ENCODE peak calls at places on chromosome 12, in five cellular contexts. S, T, K, N and J are unnamed samples.

GRCh38 chr12:99960312-99960711 is 24.4 kb downstream of the ANKS1B start:
- DNase-seq in S (no peak), T (peak), K (no peak), N (no peak), J (no peak)

GRCh38 chr12:2354151-2354991 is 301.6 kb downstream of the CACNA1C start:
- DNase-seq in S (no peak), T (no peak), K (no peak), N (no peak), J (no peak)

GRCh38 chr12:14954269-14954668 is 7.1 kb downstream of the ARHGDIB start:
- DNase-seq in S (no peak), T (no peak), K (no peak), N (no peak), J (no peak)

GRCh38 chr12:106126441-106127288 is 12.1 kb downstream of the NUAK1 start:
- DNase-seq in S (peak), T (peak), K (no peak), N (no peak), J (no peak)

GRCh38 chr12:2198088-2198501 is 145.3 kb downstream of the CACNA1C start:
- DNase-seq in S (peak), T (no peak), K (no peak), N (no peak), J (no peak)

GRCh38 chr12:121804417-121805111 is 755 bp downstream of the SETD1B start:
- DNase-seq in S (peak), T (peak), K (peak), N (no peak), J (no peak)

GRCh38 chr12:55937956-55938355 is 7.0 kb downstream of the DGKA start:
- DNase-seq in S (peak), T (peak), K (no peak), N (no peak), J (no peak)

GRCh38 chr12:100688451-100688864 is 106.1 kb upstream of the ANO4 start:
- DNase-seq in S (peak), T (no peak), K (no peak), N (no peak), J (no peak)

GRCh38 chr12:10364839-10365681 is 24.8 kb downstream of the KLRK1 start:
- DNase-seq in S (peak), T (peak), K (peak), N (no peak), J (no peak)

GRCh38 chr12:13209279-13210021 is 12.9 kb downstream of the EMP1 start:
- DNase-seq in S (peak), T (no peak), K (no peak), N (no peak), J (no peak)

DNA sequence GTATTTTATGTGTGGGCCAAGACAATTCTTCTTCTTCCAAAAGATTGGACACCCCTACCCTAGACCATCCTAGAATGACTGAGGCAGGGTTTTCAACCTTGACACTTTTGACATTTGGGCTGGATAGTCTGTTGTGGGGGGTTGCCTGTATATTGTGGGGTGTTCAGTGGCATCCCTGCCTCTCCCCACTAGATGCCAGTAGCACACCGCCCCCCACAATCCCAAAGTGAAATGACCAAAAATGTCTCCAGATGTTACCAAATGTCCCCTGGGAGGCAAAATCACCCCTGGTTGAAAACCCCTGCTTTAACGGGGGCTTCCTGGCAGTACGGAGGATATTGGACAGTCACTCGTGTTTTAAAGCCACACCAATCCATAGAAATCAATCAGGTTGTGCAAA is 219.6 kb downstream of the PHETA1 start:
- DNase-seq in S (no peak), T (no peak), K (no peak), N (no peak), J (no peak)
- TF ChIP-seq CTCF in S (no peak), T (peak), K (no peak), N (no peak), J (no peak)

GRCh38 chr12:3628629-3629028 is 124.3 kb downstream of the CRACR2A start:
- DNase-seq in S (no peak), T (no peak), K (no peak), N (no peak), J (no peak)
- TF ChIP-seq CTCF in S (no peak), T (no peak), K (no peak), N (no peak), J (no peak)

DNA sequence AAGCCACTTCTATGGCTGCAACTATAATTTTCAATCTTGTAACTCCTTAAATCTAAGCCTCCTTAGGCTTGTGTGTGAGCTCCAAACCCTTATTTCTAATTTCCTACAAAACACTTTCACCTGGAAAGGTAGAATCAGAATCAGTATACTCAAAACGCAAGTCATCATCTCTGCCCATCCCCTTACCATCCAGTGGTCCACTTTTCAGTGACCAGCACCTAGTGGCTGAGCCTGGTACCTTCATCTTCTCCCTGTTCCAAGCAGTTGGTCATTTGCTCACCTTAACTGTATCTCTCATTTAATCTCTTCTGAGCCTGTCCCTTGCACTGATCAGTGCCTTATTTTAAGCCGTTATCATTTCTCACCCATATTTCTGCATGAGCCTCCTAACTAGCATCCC is 107.9 kb downstream of the PPM1H start:
- DNase-seq in S (no peak), T (peak), K (no peak), N (no peak), J (no peak)
- TF ChIP-seq CTCF in S (peak), T (peak), K (no peak), N (no peak), J (no peak)

DNA sequence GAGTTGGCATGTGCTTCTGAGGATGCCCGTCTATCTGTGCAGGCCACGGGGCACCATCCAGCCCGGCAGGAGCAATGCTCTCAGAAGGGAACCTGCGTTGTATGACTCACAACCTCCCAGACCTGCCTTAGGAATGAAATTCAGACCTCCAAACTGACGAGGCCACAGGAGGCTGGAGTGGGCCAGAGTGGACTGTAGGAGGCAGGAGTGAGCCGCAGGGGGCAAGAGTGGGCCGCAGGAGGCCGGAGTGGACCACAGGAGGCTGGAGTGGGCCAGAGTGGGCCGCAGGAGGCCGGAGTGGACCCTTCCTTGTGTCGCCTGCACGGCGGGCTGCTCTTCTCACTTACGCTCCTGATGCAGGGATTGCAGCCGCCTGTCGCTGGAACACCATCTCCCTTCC is 11.1 kb upstream of the FBRSL1 start:
- DNase-seq in S (no peak), T (peak), K (no peak), N (no peak), J (no peak)
- TF ChIP-seq CTCF in S (no peak), T (peak), K (no peak), N (no peak), J (no peak)

GRCh38 chr12:113134521-113134951 is 1.0 kb downstream of the RASAL1 start:
- DNase-seq in S (no peak), T (no peak), K (no peak), N (no peak), J (no peak)

GRCh38 chr12:113136128-113136989 is 798 bp upstream of the RASAL1 start:
- DNase-seq in S (no peak), T (no peak), K (peak), N (no peak), J (no peak)

GRCh38 chr12:113133036-113133435 is 2.5 kb downstream of the RASAL1 start:
- DNase-seq in S (no peak), T (no peak), K (no peak), N (no peak), J (no peak)

GRCh38 chr12:113136990-113137511 is 1.5 kb upstream of the RASAL1 start:
- DNase-seq in S (no peak), T (no peak), K (peak), N (no peak), J (no peak)

DNA sequence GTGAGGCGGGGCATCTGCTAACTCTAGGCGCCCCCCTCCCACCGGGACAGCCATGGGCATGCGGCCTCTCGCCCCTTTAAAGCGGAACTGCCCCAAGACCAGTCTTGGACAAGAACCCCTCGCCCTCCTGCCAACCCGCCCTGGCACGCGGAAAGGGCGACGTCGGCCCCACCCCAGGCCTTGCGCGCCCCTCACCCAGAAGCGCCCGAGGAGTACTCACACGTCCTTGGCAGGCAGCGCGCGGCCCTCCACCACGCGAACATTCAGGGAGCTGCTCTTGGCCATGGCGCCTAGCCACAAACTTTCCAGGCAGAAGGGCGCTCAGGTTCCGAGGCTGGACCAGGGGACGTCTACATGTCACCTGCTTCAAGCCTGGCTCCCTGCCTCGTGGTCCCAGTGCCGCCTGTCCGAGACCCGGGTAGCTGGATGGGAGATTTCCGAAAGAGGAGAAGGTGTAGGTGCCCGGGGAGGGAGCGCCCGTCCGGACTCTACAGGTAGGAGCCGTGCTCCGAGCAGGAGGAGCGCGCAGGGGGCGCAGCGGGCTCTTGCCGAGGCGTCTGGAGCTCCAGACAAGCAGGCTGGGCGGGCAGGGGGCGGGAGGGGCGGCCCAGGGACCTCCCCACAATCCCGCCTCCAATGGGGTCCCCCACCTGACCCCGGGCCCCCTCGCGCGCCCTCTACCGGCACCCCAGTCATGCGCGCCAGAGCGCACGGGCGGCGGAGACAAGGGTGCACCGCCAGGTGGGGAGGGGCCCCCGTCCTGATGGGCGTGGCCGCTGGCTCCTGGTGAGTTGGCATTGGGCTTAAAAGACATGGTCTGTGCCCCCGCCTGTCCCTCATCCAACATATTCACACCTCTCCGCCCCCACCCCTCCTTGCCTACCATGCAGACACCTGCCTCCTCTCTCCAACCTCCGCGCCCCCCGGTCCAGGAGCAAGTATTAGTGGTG is at the start of gene RASAL1:
- DNase-seq in S (peak), T (peak), K (peak), N (no peak), J (no peak)
- TF ChIP-seq CTCF in S (no peak), T (peak), K (peak), N (peak), J (no peak)

DNA sequence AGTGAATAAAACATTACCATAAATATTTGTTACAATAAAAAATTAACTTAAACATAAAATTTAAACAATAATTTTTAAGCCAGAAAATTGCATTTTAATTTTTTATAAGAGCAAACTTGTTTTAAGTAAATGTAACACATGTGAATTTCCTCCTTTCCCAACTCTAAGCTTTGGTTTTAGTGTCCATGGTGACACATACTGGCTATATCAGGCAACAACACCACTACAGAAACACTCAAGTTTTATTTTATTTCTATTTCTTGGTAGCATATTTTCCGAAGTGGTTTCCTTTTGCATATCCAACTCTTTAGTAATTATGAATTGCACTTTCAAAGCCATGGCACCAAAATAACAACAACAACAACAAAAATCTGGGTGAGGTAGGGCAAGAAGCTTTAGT is 2.2 kb downstream of the NELL2 start:
- DNase-seq in S (peak), T (peak), K (no peak), N (no peak), J (no peak)
- TF ChIP-seq CTCF in S (peak), T (peak), K (peak), N (peak), J (no peak)

GRCh38 chr12:54066408-54066807 is 12.8 kb downstream of the HOXC4 start:
- DNase-seq in S (no peak), T (no peak), K (no peak), N (no peak), J (no peak)
- TF ChIP-seq CTCF in S (no peak), T (no peak), K (no peak), N (no peak), J (no peak)

GRCh38 chr12:96327346-96327745 is 72.9 kb downstream of the CDK17 start:
- DNase-seq in S (no peak), T (no peak), K (peak), N (no peak), J (no peak)

GRCh38 chr12:96329545-96329944 is 70.7 kb downstream of the CDK17 start:
- DNase-seq in S (no peak), T (no peak), K (no peak), N (no peak), J (no peak)

GRCh38 chr12:96329018-96329417 is 71.2 kb downstream of the CDK17 start:
- DNase-seq in S (no peak), T (no peak), K (no peak), N (no peak), J (no peak)

GRCh38 chr12:96327889-96328288 is 72.3 kb downstream of the CDK17 start:
- DNase-seq in S (peak), T (no peak), K (no peak), N (no peak), J (no peak)

GRCh38 chr12:96326628-96327227 is 73.5 kb downstream of the CDK17 start:
- DNase-seq in S (no peak), T (no peak), K (no peak), N (no peak), J (no peak)
- TF ChIP-seq CTCF in S (no peak), T (no peak), K (no peak), N (no peak), J (no peak)

GRCh38 chr12:76879710-76880025 is 849 bp upstream of the CSRP2 start:
- DNase-seq in S (no peak), T (no peak), K (no peak), N (no peak), J (no peak)

GRCh38 chr12:76876696-76877229 is 2.1 kb downstream of the CSRP2 start:
- DNase-seq in S (peak), T (no peak), K (no peak), N (no peak), J (no peak)

GRCh38 chr12:76878899-76879709 is at the start of gene CSRP2:
- DNase-seq in S (peak), T (peak), K (peak), N (peak), J (peak)

GRCh38 chr12:76880156-76881023 is 1.6 kb upstream of the CSRP2 start:
- DNase-seq in S (no peak), T (no peak), K (no peak), N (no peak), J (no peak)

GRCh38 chr12:76878045-76878898 is 547 bp downstream of the CSRP2 start:
- DNase-seq in S (peak), T (peak), K (no peak), N (no peak), J (no peak)
- TF ChIP-seq CTCF in S (peak), T (peak), K (no peak), N (no peak), J (peak)